ENCODE peak calls at places on chromosomes 4 and X, in ten cellular contexts. One of them, this sample, is unnamed.

GRCh38 chr4:147843162-147843561 is 111.3 kb downstream of the ARHGAP10 start:
- DNase-seq in RWPE1: peak; percentile 73
- DNase-seq in kidney epithelial cell: no peak
- DNase-seq in H4: peak; percentile 33
- DNase-seq in cardiac septum: no peak
- DNase-seq in HepG2: peak; percentile 16
- DNase-seq in EL: no peak
- DNase-seq in activated T-cell treated with anti-CD3 and anti-CD28 coated beads, Interleukin-2, amount 50 U/mL, for 72 hours: peak; percentile 23
- DNase-seq in dermis microvascular lymphatic vessel endothelial cell: peak; percentile 13
- DNase-seq in GM20000: peak; percentile 35
- DNase-seq in this sample: no peak

GRCh38 chr4:26762650-26763049 is 98.0 kb upstream of the STIM2 start:
- DNase-seq in kidney epithelial cell: peak; percentile 52
- DNase-seq in RWPE1: no peak
- DNase-seq in activated T-cell treated with anti-CD3 and anti-CD28 coated beads, Interleukin-2, amount 50 U/mL, for 72 hours: no peak
- DNase-seq in H4: peak; percentile 35
- DNase-seq in EL: no peak
- DNase-seq in dermis microvascular lymphatic vessel endothelial cell: peak; percentile 23
- DNase-seq in HepG2: no peak
- DNase-seq in GM20000: no peak
- DNase-seq in cardiac septum: no peak
- DNase-seq in this sample: peak; percentile 61

GRCh38 chrX:24148118-24148517 is 1.4 kb upstream of the ZFX start:
- DNase-seq in dermis microvascular lymphatic vessel endothelial cell: no peak
- DNase-seq in kidney epithelial cell: no peak
- DNase-seq in H4: no peak
- DNase-seq in activated T-cell treated with anti-CD3 and anti-CD28 coated beads, Interleukin-2, amount 50 U/mL, for 72 hours: no peak
- DNase-seq in HepG2: no peak
- DNase-seq in RWPE1: no peak
- DNase-seq in GM20000: no peak
- DNase-seq in cardiac septum: no peak
- DNase-seq in EL: no peak
- DNase-seq in this sample: no peak

GRCh38 chr4:166195101-166195500 is 322.1 kb downstream of the TLL1 start:
- DNase-seq in H4: no peak
- DNase-seq in dermis microvascular lymphatic vessel endothelial cell: no peak
- DNase-seq in RWPE1: no peak
- DNase-seq in kidney epithelial cell: no peak
- DNase-seq in cardiac septum: no peak
- DNase-seq in EL: peak; percentile 17
- DNase-seq in activated T-cell treated with anti-CD3 and anti-CD28 coated beads, Interleukin-2, amount 50 U/mL, for 72 hours: no peak
- DNase-seq in HepG2: no peak
- DNase-seq in GM20000: no peak
- DNase-seq in this sample: no peak

GRCh38 chrX:133005038-133005437 is 46.6 kb upstream of the HS6ST2 start:
- DNase-seq in H4: peak; percentile 10
- DNase-seq in dermis microvascular lymphatic vessel endothelial cell: no peak
- DNase-seq in HepG2: peak; percentile 3
- DNase-seq in kidney epithelial cell: no peak
- DNase-seq in GM20000: peak; percentile 10
- DNase-seq in RWPE1: peak; percentile 0
- DNase-seq in EL: no peak
- DNase-seq in activated T-cell treated with anti-CD3 and anti-CD28 coated beads, Interleukin-2, amount 50 U/mL, for 72 hours: no peak
- DNase-seq in cardiac septum: no peak
- DNase-seq in this sample: peak; percentile 3

GRCh38 chr4:48129307-48130014 is 4.6 kb downstream of the TXK start:
- DNase-seq in activated T-cell treated with anti-CD3 and anti-CD28 coated beads, Interleukin-2, amount 50 U/mL, for 72 hours: peak; percentile 75
- DNase-seq in EL: peak; percentile 20
- DNase-seq in dermis microvascular lymphatic vessel endothelial cell: no peak
- DNase-seq in HepG2: no peak
- DNase-seq in RWPE1: no peak
- DNase-seq in cardiac septum: no peak
- DNase-seq in H4: no peak
- DNase-seq in GM20000: no peak
- DNase-seq in kidney epithelial cell: no peak
- DNase-seq in this sample: no peak

GRCh38 chr4:74370912-74371311 is 6.0 kb downstream of the EREG start:
- DNase-seq in EL: peak; percentile 63
- DNase-seq in RWPE1: peak; percentile 42
- DNase-seq in activated T-cell treated with anti-CD3 and anti-CD28 coated beads, Interleukin-2, amount 50 U/mL, for 72 hours: peak; percentile 38
- DNase-seq in H4: peak; percentile 74
- DNase-seq in HepG2: peak; percentile 65
- DNase-seq in dermis microvascular lymphatic vessel endothelial cell: peak; percentile 70
- DNase-seq in kidney epithelial cell: no peak
- DNase-seq in GM20000: peak; percentile 42
- DNase-seq in cardiac septum: no peak
- DNase-seq in this sample: peak; percentile 68

GRCh38 chrX:2500681-2501151 is at the start of the genes DHRSX and ZBED1:
- DNase-seq in HepG2: no peak
- DNase-seq in dermis microvascular lymphatic vessel endothelial cell: peak; percentile 43
- DNase-seq in cardiac septum: peak; percentile 81
- DNase-seq in H4: no peak
- DNase-seq in RWPE1: peak; percentile 27
- DNase-seq in activated T-cell treated with anti-CD3 and anti-CD28 coated beads, Interleukin-2, amount 50 U/mL, for 72 hours: peak; percentile 76
- DNase-seq in EL: peak; percentile 31
- DNase-seq in kidney epithelial cell: no peak
- DNase-seq in GM20000: peak; percentile 95
- DNase-seq in this sample: peak; percentile 16

GRCh38 chr4:32858971-32859370 is 2138.8 kb downstream of the PCDH7 start:
- DNase-seq in cardiac septum: no peak
- DNase-seq in kidney epithelial cell: peak; percentile 71
- DNase-seq in EL: no peak
- DNase-seq in GM20000: no peak
- DNase-seq in HepG2: no peak
- DNase-seq in activated T-cell treated with anti-CD3 and anti-CD28 coated beads, Interleukin-2, amount 50 U/mL, for 72 hours: no peak
- DNase-seq in H4: peak; percentile 90
- DNase-seq in dermis microvascular lymphatic vessel endothelial cell: no peak
- DNase-seq in RWPE1: peak; percentile 27
- DNase-seq in this sample: peak; percentile 70

GRCh38 chr4:122901621-122902020 is 20.8 kb downstream of the NUDT6 start:
- DNase-seq in activated T-cell treated with anti-CD3 and anti-CD28 coated beads, Interleukin-2, amount 50 U/mL, for 72 hours: no peak
- DNase-seq in RWPE1: no peak
- DNase-seq in H4: no peak
- DNase-seq in GM20000: no peak
- DNase-seq in kidney epithelial cell: no peak
- DNase-seq in dermis microvascular lymphatic vessel endothelial cell: no peak
- DNase-seq in EL: no peak
- DNase-seq in cardiac septum: no peak
- DNase-seq in HepG2: no peak
- DNase-seq in this sample: no peak

GRCh38 chrX:68830486-68831404 is 1.9 kb downstream of the EFNB1 start:
- DNase-seq in kidney epithelial cell: no peak
- DNase-seq in cardiac septum: peak; percentile 67
- DNase-seq in EL: no peak
- DNase-seq in H4: no peak
- DNase-seq in dermis microvascular lymphatic vessel endothelial cell: no peak
- DNase-seq in activated T-cell treated with anti-CD3 and anti-CD28 coated beads, Interleukin-2, amount 50 U/mL, for 72 hours: no peak
- DNase-seq in HepG2: no peak
- DNase-seq in RWPE1: no peak
- DNase-seq in GM20000: no peak
- DNase-seq in this sample: no peak

GRCh38 chrX:107674480-107675364 is 46.4 kb downstream of the PRPS1 start:
- DNase-seq in HepG2: no peak
- DNase-seq in RWPE1: peak; percentile 39
- DNase-seq in dermis microvascular lymphatic vessel endothelial cell: no peak
- DNase-seq in H4: peak; percentile 67
- DNase-seq in kidney epithelial cell: no peak
- DNase-seq in activated T-cell treated with anti-CD3 and anti-CD28 coated beads, Interleukin-2, amount 50 U/mL, for 72 hours: peak; percentile 25
- DNase-seq in cardiac septum: no peak
- DNase-seq in GM20000: no peak
- DNase-seq in EL: no peak
- DNase-seq in this sample: peak; percentile 73

GRCh38 chrX:124194209-124194608 is 138.3 kb upstream of the TEX13D start:
- DNase-seq in cardiac septum: no peak
- DNase-seq in RWPE1: no peak
- DNase-seq in activated T-cell treated with anti-CD3 and anti-CD28 coated beads, Interleukin-2, amount 50 U/mL, for 72 hours: no peak
- DNase-seq in GM20000: no peak
- DNase-seq in kidney epithelial cell: no peak
- DNase-seq in HepG2: no peak
- DNase-seq in H4: no peak
- DNase-seq in dermis microvascular lymphatic vessel endothelial cell: peak; percentile 0
- DNase-seq in EL: no peak
- DNase-seq in this sample: no peak

GRCh38 chr4:108010167-108010566 is 20.5 kb downstream of the HADH start:
- DNase-seq in kidney epithelial cell: no peak
- DNase-seq in H4: no peak
- DNase-seq in RWPE1: no peak
- DNase-seq in activated T-cell treated with anti-CD3 and anti-CD28 coated beads, Interleukin-2, amount 50 U/mL, for 72 hours: no peak
- DNase-seq in HepG2: no peak
- DNase-seq in cardiac septum: no peak
- DNase-seq in GM20000: no peak
- DNase-seq in EL: peak; percentile 88
- DNase-seq in dermis microvascular lymphatic vessel endothelial cell: no peak
- DNase-seq in this sample: peak; percentile 73

GRCh38 chr4:158161561-158162354 is 11.1 kb downstream of the GASK1B start:
- DNase-seq in HepG2: no peak
- DNase-seq in RWPE1: peak; percentile 3
- DNase-seq in dermis microvascular lymphatic vessel endothelial cell: peak; percentile 97
- DNase-seq in cardiac septum: no peak
- DNase-seq in H4: peak; percentile 79
- DNase-seq in activated T-cell treated with anti-CD3 and anti-CD28 coated beads, Interleukin-2, amount 50 U/mL, for 72 hours: no peak
- DNase-seq in GM20000: no peak
- DNase-seq in kidney epithelial cell: peak; percentile 93
- DNase-seq in EL: peak; percentile 93
- DNase-seq in this sample: peak; percentile 87

GRCh38 chr4:7964890-7965662 is 25.4 kb upstream of the AFAP1 start:
- DNase-seq in RWPE1: peak; percentile 64
- DNase-seq in HepG2: no peak
- DNase-seq in EL: peak; percentile 37
- DNase-seq in cardiac septum: no peak
- DNase-seq in kidney epithelial cell: no peak
- DNase-seq in activated T-cell treated with anti-CD3 and anti-CD28 coated beads, Interleukin-2, amount 50 U/mL, for 72 hours: peak; percentile 42
- DNase-seq in H4: peak; percentile 45
- DNase-seq in dermis microvascular lymphatic vessel endothelial cell: peak; percentile 82
- DNase-seq in GM20000: no peak
- DNase-seq in this sample: peak; percentile 85

GRCh38 chr4:601612-602558 is 23.5 kb upstream of the PDE6B start:
- DNase-seq in kidney epithelial cell: no peak
- DNase-seq in dermis microvascular lymphatic vessel endothelial cell: no peak
- DNase-seq in RWPE1: no peak
- DNase-seq in cardiac septum: no peak
- DNase-seq in EL: no peak
- DNase-seq in HepG2: no peak
- DNase-seq in H4: no peak
- DNase-seq in GM20000: no peak
- DNase-seq in activated T-cell treated with anti-CD3 and anti-CD28 coated beads, Interleukin-2, amount 50 U/mL, for 72 hours: no peak
- DNase-seq in this sample: no peak

GRCh38 chr4:7156273-7157139 is 35.8 kb upstream of the SORCS2 start:
- DNase-seq in cardiac septum: peak; percentile 72
- DNase-seq in RWPE1: no peak
- DNase-seq in dermis microvascular lymphatic vessel endothelial cell: no peak
- DNase-seq in kidney epithelial cell: no peak
- DNase-seq in activated T-cell treated with anti-CD3 and anti-CD28 coated beads, Interleukin-2, amount 50 U/mL, for 72 hours: no peak
- DNase-seq in HepG2: no peak
- DNase-seq in GM20000: no peak
- DNase-seq in H4: no peak
- DNase-seq in EL: peak; percentile 19
- DNase-seq in this sample: peak; percentile 32

This sample was measured in iris pigment epithelial cell.